ENCODE peak calls at places on chromosomes 4 and X, in five cellular contexts. H is heart left ventricle, D is Panc1, V is fibroblast of lung, F is IMR-90. Z is an unnamed sample. For H3K36me3, the result is how much of the 10 kb centered on the place peaks cover.

GRCh38 chrX:107849747-107850478 is 24.2 kb downstream of the MID2 start:
- DNase-seq in D (no peak), F (no peak), V (no peak), H (no peak), Z (no peak)

GRCh38 chr4:56240554-56241190 is 146.6 kb downstream of the AASDH start:
- DNase-seq in D (no peak), V (peak), H (no peak), F (no peak), Z (no peak)

GRCh38 chrX:119690921-119691716 is 1.8 kb downstream of the SEPTIN6 start:
- DNase-seq in F (peak), V (peak), D (no peak), H (no peak), Z (no peak)

GRCh38 chrX:52933976-52934703 is 24.2 kb downstream of the FAM156A start:
- DNase-seq in D (no peak), V (no peak), H (no peak), F (no peak), Z (no peak)

GRCh38 chr4:65227628-65228027 is 442.7 kb downstream of the EPHA5 start:
- DNase-seq in H (no peak), D (no peak), V (no peak), F (no peak), Z (no peak)

GRCh38 chr4:78706302-78706701 is 69.8 kb upstream of the BMP2K start:
- DNase-seq in H (no peak), D (no peak), V (peak), F (no peak), Z (no peak)

GRCh38 chr4:83535520-83535944 is 376 bp upstream of the GPAT3 start:
- DNase-seq in F (peak), D (no peak), V (peak), H (peak), Z (no peak)

GRCh38 chrX:9788908-9789307 is 2.7 kb downstream of the SHROOM2 start:
- DNase-seq in V (no peak), F (peak), H (no peak), D (no peak), Z (no peak)

GRCh38 chr4:174490356-174490969 is 31.8 kb downstream of the HPGD start:
- DNase-seq in F (peak), V (peak), H (no peak), D (no peak), Z (peak)

GRCh38 chrX:115324194-115324593 is 34.7 kb downstream of the LUZP4 start:
- DNase-seq in V (peak), H (peak), F (peak), D (no peak), Z (no peak)

GRCh38 chr4:67935888-67936287 is 27.4 kb downstream of the TMPRSS11A start:
- DNase-seq in V (no peak), H (no peak), F (no peak), D (no peak), Z (no peak)

GRCh38 chrX:134236690-134237362 is at the start of gene CCDC160:
- DNase-seq in H (peak), D (no peak), F (no peak), V (peak), Z (no peak)

GRCh38 chr4:70280567-70280966 is 38.2 kb downstream of the CSN3 start:
- DNase-seq in F (no peak), V (no peak), D (no peak), H (no peak), Z (no peak)

GRCh38 chr4:102500371-102501175 is 586 bp upstream of the NFKB1 start:
- DNase-seq in D (no peak), V (peak), F (peak), H (peak), Z (no peak)

GRCh38 chr4:1411436-1412375 is 5.5 kb upstream of the NKX1-1 start:
- DNase-seq in V (no peak), D (no peak), F (no peak), H (no peak), Z (no peak)

GRCh38 chr4:107688421-107688820 is 31.6 kb downstream of the PAPSS1 start:
- DNase-seq in V (no peak), D (no peak), H (no peak), F (no peak), Z (no peak)
- H3K36me3 ChIP-seq in V (under half), D (under half), H (under half), F (under half), Z (under half)

GRCh38 chrX:12139934-12140611 is 1.8 kb downstream of the FRMPD4 start:
- DNase-seq in H (no peak), V (no peak), F (peak), D (no peak), Z (no peak)
- H3K4me3 ChIP-seq in H (no peak), V (no peak), F (peak), D (no peak), Z (no peak)

GRCh38 chrX:54785901-54786300 is 12.2 kb downstream of the ITIH6 start:
- DNase-seq in H (no peak), V (no peak), F (no peak), D (no peak), Z (no peak)

GRCh38 chrX:54788446-54788845 is 9.6 kb downstream of the ITIH6 start:
- DNase-seq in D (no peak), H (no peak), F (no peak), V (no peak), Z (no peak)

GRCh38 chrX:54786972-54787371 is 11.1 kb downstream of the ITIH6 start:
- DNase-seq in V (no peak), D (no peak), F (no peak), H (no peak), Z (no peak)
- TF ChIP-seq CTCF in V (no peak), D (peak), F (no peak), H (no peak), Z (no peak)

GRCh38 chr4:92261256-92261655 is 42.5 kb upstream of the GRID2 start:
- DNase-seq in V (no peak), H (no peak), D (no peak), F (no peak), Z (no peak)
- H3K36me3 ChIP-seq in V (under half), H (under half), D (under half), F (under half), Z (under half)

DNA sequence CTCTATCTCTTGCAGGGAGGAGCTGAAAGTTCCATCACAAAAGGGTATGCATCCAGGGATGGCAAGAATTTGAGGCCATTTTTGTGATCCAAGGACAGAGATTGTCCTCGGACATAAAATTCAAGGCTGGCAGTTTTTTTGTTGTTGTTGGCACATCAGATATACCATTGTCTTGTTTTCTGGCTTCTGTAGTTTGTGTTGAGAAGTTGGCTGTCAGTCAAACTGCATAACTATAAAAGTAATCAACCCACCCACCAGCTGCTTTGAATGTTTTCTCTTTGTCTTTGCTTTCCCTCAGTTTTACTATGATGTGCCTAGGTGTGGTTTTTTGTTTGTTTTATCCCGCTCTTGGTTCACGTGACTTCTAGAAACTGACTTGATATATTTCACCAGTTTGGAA is 21.6 kb upstream of the PDZD4 start:
- DNase-seq in V (no peak), F (no peak), D (no peak), H (no peak), Z (no peak)
- H3K4me3 ChIP-seq in V (no peak), F (no peak), D (no peak), H (no peak), Z (no peak)

GRCh38 chrX:135295238-135295943 is 13.9 kb upstream of the ETDC start:
- DNase-seq in F (peak), D (no peak), V (peak), H (peak), Z (no peak)
- TF ChIP-seq CTCF in F (peak), D (no peak), V (peak), H (no peak), Z (peak)